ENCODE peak calls at places on chromosomes 3 and 15, in nine cellular contexts. One of them, this sample, is unnamed. For H3K4me1, the result is how much of the 10 kb centered on the place peaks cover.

GRCh38 chr15:63395730-63396545 is 14.3 kb upstream of the CA12 start:
- DNase-seq in adipocyte: no peak
- DNase-seq in sigmoid colon: peak
- DNase-seq in heart right ventricle: no peak
- DNase-seq in heart left ventricle: no peak
- DNase-seq in spleen: no peak
- DNase-seq in psoas muscle: no peak
- DNase-seq in breast epithelium: no peak
- DNase-seq in A673: no peak
- DNase-seq in this sample: no peak

GRCh38 chr15:60941448-60941847 is 287.7 kb downstream of the RORA start:
- DNase-seq in breast epithelium: no peak
- DNase-seq in sigmoid colon: no peak
- DNase-seq in heart right ventricle: no peak
- DNase-seq in spleen: no peak
- DNase-seq in adipocyte: peak
- DNase-seq in heart left ventricle: no peak
- DNase-seq in A673: no peak
- DNase-seq in psoas muscle: no peak
- DNase-seq in this sample: no peak

GRCh38 chr3:133377396-133377795 is 22.5 kb upstream of the BFSP2 start:
- DNase-seq in breast epithelium: no peak
- DNase-seq in sigmoid colon: no peak
- DNase-seq in psoas muscle: no peak
- DNase-seq in heart right ventricle: no peak
- DNase-seq in heart left ventricle: no peak
- DNase-seq in adipocyte: peak
- DNase-seq in spleen: no peak
- DNase-seq in A673: peak
- DNase-seq in this sample: no peak

GRCh38 chr3:4978259-4978965 is 825 bp upstream of the BHLHE40 start:
- DNase-seq in sigmoid colon: peak
- DNase-seq in heart left ventricle: peak
- DNase-seq in psoas muscle: peak
- DNase-seq in heart right ventricle: peak
- DNase-seq in adipocyte: peak
- DNase-seq in spleen: peak
- DNase-seq in A673: peak
- DNase-seq in breast epithelium: peak
- DNase-seq in this sample: peak

GRCh38 chr15:91298101-91298500 is 198.0 kb downstream of the SV2B start:
- DNase-seq in breast epithelium: no peak
- DNase-seq in adipocyte: no peak
- DNase-seq in sigmoid colon: no peak
- DNase-seq in psoas muscle: no peak
- DNase-seq in A673: no peak
- DNase-seq in spleen: no peak
- DNase-seq in heart left ventricle: no peak
- DNase-seq in heart right ventricle: no peak
- DNase-seq in this sample: no peak

GRCh38 chr3:41598804-41599481 is 363.0 kb downstream of the ULK4 start:
- DNase-seq in A673: peak
- DNase-seq in breast epithelium: no peak
- DNase-seq in adipocyte: no peak
- DNase-seq in heart left ventricle: no peak
- DNase-seq in sigmoid colon: peak
- DNase-seq in heart right ventricle: no peak
- DNase-seq in spleen: no peak
- DNase-seq in psoas muscle: no peak
- DNase-seq in this sample: no peak

GRCh38 chr3:45773044-45773443 is 23.3 kb downstream of the SLC6A20 start:
- DNase-seq in spleen: no peak
- DNase-seq in heart left ventricle: no peak
- DNase-seq in adipocyte: no peak
- DNase-seq in A673: no peak
- DNase-seq in sigmoid colon: no peak
- DNase-seq in heart right ventricle: no peak
- DNase-seq in psoas muscle: no peak
- DNase-seq in breast epithelium: no peak
- DNase-seq in this sample: no peak

GRCh38 chr3:45906681-45907220 is 20.4 kb downstream of the CCR9 start:
- DNase-seq in heart left ventricle: no peak
- DNase-seq in spleen: no peak
- DNase-seq in A673: no peak
- DNase-seq in breast epithelium: no peak
- DNase-seq in heart right ventricle: no peak
- DNase-seq in adipocyte: peak
- DNase-seq in psoas muscle: peak
- DNase-seq in sigmoid colon: no peak
- DNase-seq in this sample: no peak

GRCh38 chr3:8301977-8302589 is 199.5 kb upstream of the LMCD1 start:
- DNase-seq in sigmoid colon: no peak
- DNase-seq in A673: peak
- DNase-seq in spleen: no peak
- DNase-seq in heart left ventricle: no peak
- DNase-seq in heart right ventricle: no peak
- DNase-seq in breast epithelium: no peak
- DNase-seq in adipocyte: peak
- DNase-seq in psoas muscle: no peak
- DNase-seq in this sample: no peak

GRCh38 chr3:25297667-25298585 is 130.1 kb upstream of the RARB start:
- DNase-seq in psoas muscle: no peak
- DNase-seq in A673: no peak
- DNase-seq in breast epithelium: no peak
- DNase-seq in sigmoid colon: no peak
- DNase-seq in spleen: no peak
- DNase-seq in heart right ventricle: no peak
- DNase-seq in heart left ventricle: no peak
- DNase-seq in adipocyte: peak
- DNase-seq in this sample: no peak

GRCh38 chr3:15409239-15409638 is 18.1 kb downstream of the METTL6 start:
- DNase-seq in sigmoid colon: no peak
- DNase-seq in spleen: no peak
- DNase-seq in heart left ventricle: no peak
- DNase-seq in breast epithelium: no peak
- DNase-seq in A673: no peak
- DNase-seq in adipocyte: no peak
- DNase-seq in psoas muscle: no peak
- DNase-seq in heart right ventricle: no peak
- DNase-seq in this sample: no peak

GRCh38 chr15:72824112-72824511 is 40.6 kb upstream of the ADPGK start:
- DNase-seq in psoas muscle: no peak
- DNase-seq in sigmoid colon: no peak
- DNase-seq in adipocyte: no peak
- DNase-seq in spleen: no peak
- DNase-seq in breast epithelium: no peak
- DNase-seq in heart left ventricle: no peak
- DNase-seq in heart right ventricle: no peak
- DNase-seq in A673: no peak
- DNase-seq in this sample: no peak
- H3K4me1 ChIP-seq in psoas muscle: under half
- H3K4me1 ChIP-seq in sigmoid colon: under half
- H3K4me1 ChIP-seq in adipocyte: under half
- H3K4me1 ChIP-seq in spleen: under half
- H3K4me1 ChIP-seq in breast epithelium: under half
- H3K4me1 ChIP-seq in heart left ventricle: under half
- H3K4me1 ChIP-seq in heart right ventricle: under half
- H3K4me1 ChIP-seq in A673: under half
- H3K4me1 ChIP-seq in this sample: under half

GRCh38 chr3:168532135-168532534 is 436.4 kb upstream of the GOLIM4 start:
- DNase-seq in heart left ventricle: no peak
- DNase-seq in spleen: no peak
- DNase-seq in adipocyte: no peak
- DNase-seq in heart right ventricle: no peak
- DNase-seq in sigmoid colon: no peak
- DNase-seq in psoas muscle: no peak
- DNase-seq in breast epithelium: no peak
- DNase-seq in A673: no peak
- DNase-seq in this sample: no peak

GRCh38 chr3:168534761-168535160 is 439.0 kb upstream of the GOLIM4 start:
- DNase-seq in A673: no peak
- DNase-seq in sigmoid colon: no peak
- DNase-seq in psoas muscle: no peak
- DNase-seq in heart left ventricle: no peak
- DNase-seq in heart right ventricle: no peak
- DNase-seq in breast epithelium: no peak
- DNase-seq in spleen: no peak
- DNase-seq in adipocyte: no peak
- DNase-seq in this sample: no peak

GRCh38 chr3:168533600-168533999 is 437.9 kb upstream of the GOLIM4 start:
- DNase-seq in psoas muscle: no peak
- DNase-seq in breast epithelium: no peak
- DNase-seq in A673: no peak
- DNase-seq in adipocyte: no peak
- DNase-seq in heart right ventricle: no peak
- DNase-seq in spleen: no peak
- DNase-seq in sigmoid colon: no peak
- DNase-seq in heart left ventricle: no peak
- DNase-seq in this sample: no peak

DNA sequence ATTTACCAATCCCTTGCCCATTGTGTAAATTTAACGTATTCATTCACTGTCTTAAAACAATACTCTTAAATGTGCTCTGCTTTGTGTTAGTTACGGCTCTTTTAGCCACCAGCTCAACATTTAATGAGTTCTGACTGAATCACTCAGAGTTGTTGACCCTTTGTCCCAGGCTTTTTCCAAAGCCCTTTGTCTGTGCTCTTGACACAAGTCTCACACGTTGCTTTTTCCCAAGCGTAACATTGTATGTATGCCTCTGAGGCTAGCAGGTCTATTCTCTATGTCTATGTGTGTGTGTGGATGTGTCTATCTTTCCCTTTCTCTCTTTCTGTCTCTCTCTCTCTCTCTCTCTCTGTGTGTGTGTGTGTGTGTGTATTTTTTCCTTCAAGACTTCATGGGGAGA is 435.4 kb upstream of the GOLIM4 start:
- DNase-seq in spleen: no peak
- DNase-seq in breast epithelium: no peak
- DNase-seq in heart left ventricle: no peak
- DNase-seq in psoas muscle: no peak
- DNase-seq in A673: no peak
- DNase-seq in sigmoid colon: no peak
- DNase-seq in heart right ventricle: no peak
- DNase-seq in adipocyte: no peak
- DNase-seq in this sample: no peak
- H3K4me1 ChIP-seq in spleen: under half
- H3K4me1 ChIP-seq in breast epithelium: under half
- H3K4me1 ChIP-seq in heart left ventricle: under half
- H3K4me1 ChIP-seq in psoas muscle: under half
- H3K4me1 ChIP-seq in A673: under half
- H3K4me1 ChIP-seq in sigmoid colon: under half
- H3K4me1 ChIP-seq in heart right ventricle: under half
- H3K4me1 ChIP-seq in adipocyte: under half
- H3K4me1 ChIP-seq in this sample: under half

GRCh38 chr3:173624086-173624485 is 226.5 kb downstream of the NLGN1 start:
- DNase-seq in A673: no peak
- DNase-seq in psoas muscle: no peak
- DNase-seq in sigmoid colon: no peak
- DNase-seq in heart left ventricle: no peak
- DNase-seq in breast epithelium: no peak
- DNase-seq in adipocyte: peak
- DNase-seq in heart right ventricle: no peak
- DNase-seq in spleen: no peak
- DNase-seq in this sample: no peak

GRCh38 chr3:173617490-173617889 is 219.9 kb downstream of the NLGN1 start:
- DNase-seq in sigmoid colon: peak
- DNase-seq in psoas muscle: no peak
- DNase-seq in breast epithelium: no peak
- DNase-seq in heart right ventricle: peak
- DNase-seq in spleen: no peak
- DNase-seq in adipocyte: no peak
- DNase-seq in heart left ventricle: peak
- DNase-seq in A673: no peak
- DNase-seq in this sample: no peak

GRCh38 chr3:173618148-173618547 is 220.6 kb downstream of the NLGN1 start:
- DNase-seq in adipocyte: no peak
- DNase-seq in heart left ventricle: no peak
- DNase-seq in spleen: no peak
- DNase-seq in psoas muscle: no peak
- DNase-seq in sigmoid colon: no peak
- DNase-seq in A673: no peak
- DNase-seq in heart right ventricle: no peak
- DNase-seq in breast epithelium: no peak
- DNase-seq in this sample: no peak

GRCh38 chr3:173618703-173619102 is 221.2 kb downstream of the NLGN1 start:
- DNase-seq in A673: no peak
- DNase-seq in heart left ventricle: peak
- DNase-seq in sigmoid colon: no peak
- DNase-seq in psoas muscle: no peak
- DNase-seq in heart right ventricle: peak
- DNase-seq in spleen: no peak
- DNase-seq in breast epithelium: no peak
- DNase-seq in adipocyte: no peak
- DNase-seq in this sample: no peak

DNA sequence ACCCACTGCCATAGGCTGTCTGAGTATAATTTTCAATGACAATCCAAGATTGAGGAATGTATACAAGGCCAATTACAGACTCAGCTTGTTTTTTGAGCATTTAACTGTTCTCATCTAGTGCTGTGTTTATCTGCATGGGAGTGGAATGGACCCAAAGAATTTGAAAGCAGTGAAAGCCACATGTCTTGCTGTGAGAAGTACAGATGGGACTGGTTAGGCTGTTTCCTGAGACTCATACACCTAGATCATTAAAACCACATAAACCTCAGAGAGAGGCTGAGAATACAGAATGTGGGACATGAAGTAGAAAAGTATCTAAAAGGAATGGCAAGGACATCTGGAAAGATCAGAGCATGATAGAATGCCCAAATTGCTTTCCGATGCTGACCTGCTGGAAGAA is 224.6 kb downstream of the NLGN1 start:
- DNase-seq in psoas muscle: no peak
- DNase-seq in sigmoid colon: no peak
- DNase-seq in heart right ventricle: no peak
- DNase-seq in A673: no peak
- DNase-seq in heart left ventricle: no peak
- DNase-seq in adipocyte: peak
- DNase-seq in spleen: no peak
- DNase-seq in breast epithelium: no peak
- DNase-seq in this sample: no peak
- H3K4me1 ChIP-seq in psoas muscle: under half
- H3K4me1 ChIP-seq in sigmoid colon: under half
- H3K4me1 ChIP-seq in heart right ventricle: under half
- H3K4me1 ChIP-seq in A673: under half
- H3K4me1 ChIP-seq in heart left ventricle: under half
- H3K4me1 ChIP-seq in adipocyte: under half
- H3K4me1 ChIP-seq in spleen: under half
- H3K4me1 ChIP-seq in breast epithelium: under half
- H3K4me1 ChIP-seq in this sample: under half

DNA sequence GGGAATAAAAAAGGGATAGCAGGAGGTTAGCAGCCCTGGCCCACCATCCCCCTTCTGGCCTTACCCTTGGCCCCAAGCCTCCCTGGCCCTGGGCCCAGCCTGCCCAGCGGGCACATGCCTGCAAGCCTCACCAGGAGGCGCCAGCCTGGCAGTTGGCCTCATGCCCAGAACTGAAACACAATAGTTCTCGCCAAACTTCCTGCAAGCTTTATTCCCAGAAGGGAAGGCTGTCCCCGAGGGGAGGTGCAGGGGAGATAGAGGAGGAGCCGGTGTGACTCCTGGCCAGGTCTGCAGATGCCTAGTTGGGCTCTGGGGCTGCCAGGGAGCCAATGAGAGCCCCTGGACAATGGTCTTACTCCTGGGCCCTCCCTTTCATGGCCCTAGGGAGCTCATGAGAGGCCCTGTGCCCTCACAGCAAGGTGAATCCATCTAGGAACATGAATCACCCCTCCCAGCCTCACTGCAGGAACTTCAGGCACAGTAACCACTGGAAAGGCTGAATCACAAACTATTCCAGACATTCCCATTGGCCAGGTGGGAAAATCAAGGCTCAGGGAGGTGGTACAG is 4.0 kb downstream of the CCDC33 start:
- DNase-seq in spleen: peak
- DNase-seq in psoas muscle: peak
- DNase-seq in adipocyte: peak
- DNase-seq in breast epithelium: peak
- DNase-seq in A673: peak
- DNase-seq in heart right ventricle: peak
- DNase-seq in heart left ventricle: peak
- DNase-seq in sigmoid colon: peak
- DNase-seq in this sample: no peak
- H3K4me1 ChIP-seq in spleen: under half
- H3K4me1 ChIP-seq in psoas muscle: under half
- H3K4me1 ChIP-seq in adipocyte: under half
- H3K4me1 ChIP-seq in breast epithelium: under half
- H3K4me1 ChIP-seq in A673: under half
- H3K4me1 ChIP-seq in heart right ventricle: under half
- H3K4me1 ChIP-seq in heart left ventricle: under half
- H3K4me1 ChIP-seq in sigmoid colon: under half
- H3K4me1 ChIP-seq in this sample: under half

This sample was measured in effector memory CD4-positive, alpha-beta T cell.